ENCODE peak calls at places on chromosomes 1 and 21, in six cellular contexts. One of them, this sample, is unnamed.

GRCh38 chr1:15833069-15833679 is 14.3 kb upstream of the SPEN start:
- DNase-seq in astrocyte of the spinal cord: no peak
- DNase-seq in lower leg skin: peak
- DNase-seq in foreskin fibroblast: peak
- DNase-seq in psoas muscle: peak
- DNase-seq in BE2C: no peak
- DNase-seq in this sample: no peak

GRCh38 chr1:2136836-2137235 is 57.7 kb downstream of the FAAP20 start:
- DNase-seq in astrocyte of the spinal cord: no peak
- DNase-seq in lower leg skin: no peak
- DNase-seq in foreskin fibroblast: no peak
- DNase-seq in psoas muscle: no peak
- DNase-seq in BE2C: no peak
- DNase-seq in this sample: no peak

GRCh38 chr21:35559128-35559831 is 501.0 kb downstream of the SETD4 start:
- DNase-seq in astrocyte of the spinal cord: peak
- DNase-seq in lower leg skin: no peak
- DNase-seq in foreskin fibroblast: peak
- DNase-seq in psoas muscle: no peak
- DNase-seq in BE2C: no peak
- DNase-seq in this sample: no peak

GRCh38 chr1:9421533-9421873 is 117.8 kb upstream of the SLC25A33 start:
- DNase-seq in astrocyte of the spinal cord: no peak
- DNase-seq in lower leg skin: no peak
- DNase-seq in foreskin fibroblast: no peak
- DNase-seq in psoas muscle: no peak
- DNase-seq in BE2C: no peak
- DNase-seq in this sample: no peak

GRCh38 chr1:227725036-227725435 is 10.1 kb downstream of the JMJD4 start:
- DNase-seq in astrocyte of the spinal cord: no peak
- DNase-seq in lower leg skin: no peak
- DNase-seq in foreskin fibroblast: no peak
- DNase-seq in psoas muscle: no peak
- DNase-seq in BE2C: no peak
- DNase-seq in this sample: no peak

GRCh38 chr1:4786061-4786460 is 131.7 kb downstream of the AJAP1 start:
- DNase-seq in astrocyte of the spinal cord: no peak
- DNase-seq in lower leg skin: no peak
- DNase-seq in foreskin fibroblast: no peak
- DNase-seq in psoas muscle: no peak
- DNase-seq in BE2C: no peak
- DNase-seq in this sample: no peak

GRCh38 chr1:245493029-245493428 is 338.2 kb downstream of the KIF26B start:
- DNase-seq in astrocyte of the spinal cord: no peak
- DNase-seq in lower leg skin: no peak
- DNase-seq in foreskin fibroblast: no peak
- DNase-seq in psoas muscle: no peak
- DNase-seq in BE2C: peak
- DNase-seq in this sample: no peak

GRCh38 chr1:182120411-182121258 is 59.1 kb upstream of the ZNF648 start:
- DNase-seq in astrocyte of the spinal cord: peak
- DNase-seq in lower leg skin: no peak
- DNase-seq in foreskin fibroblast: peak
- DNase-seq in psoas muscle: no peak
- DNase-seq in BE2C: no peak
- DNase-seq in this sample: no peak

GRCh38 chr1:178048426-178048825 is 45.5 kb upstream of the RASAL2 start:
- DNase-seq in astrocyte of the spinal cord: no peak
- DNase-seq in lower leg skin: no peak
- DNase-seq in foreskin fibroblast: peak
- DNase-seq in psoas muscle: no peak
- DNase-seq in BE2C: no peak
- DNase-seq in this sample: no peak

GRCh38 chr1:192158181-192158580 is at the start of gene RGS18:
- DNase-seq in astrocyte of the spinal cord: no peak
- DNase-seq in lower leg skin: peak
- DNase-seq in foreskin fibroblast: peak
- DNase-seq in psoas muscle: no peak
- DNase-seq in BE2C: no peak
- DNase-seq in this sample: peak
- H3K4me3 ChIP-seq in astrocyte of the spinal cord: no peak
- H3K4me3 ChIP-seq in lower leg skin: no peak
- H3K4me3 ChIP-seq in foreskin fibroblast: no peak
- H3K4me3 ChIP-seq in psoas muscle: peak
- H3K4me3 ChIP-seq in BE2C: no peak
- H3K4me3 ChIP-seq in this sample: no peak

DNA sequence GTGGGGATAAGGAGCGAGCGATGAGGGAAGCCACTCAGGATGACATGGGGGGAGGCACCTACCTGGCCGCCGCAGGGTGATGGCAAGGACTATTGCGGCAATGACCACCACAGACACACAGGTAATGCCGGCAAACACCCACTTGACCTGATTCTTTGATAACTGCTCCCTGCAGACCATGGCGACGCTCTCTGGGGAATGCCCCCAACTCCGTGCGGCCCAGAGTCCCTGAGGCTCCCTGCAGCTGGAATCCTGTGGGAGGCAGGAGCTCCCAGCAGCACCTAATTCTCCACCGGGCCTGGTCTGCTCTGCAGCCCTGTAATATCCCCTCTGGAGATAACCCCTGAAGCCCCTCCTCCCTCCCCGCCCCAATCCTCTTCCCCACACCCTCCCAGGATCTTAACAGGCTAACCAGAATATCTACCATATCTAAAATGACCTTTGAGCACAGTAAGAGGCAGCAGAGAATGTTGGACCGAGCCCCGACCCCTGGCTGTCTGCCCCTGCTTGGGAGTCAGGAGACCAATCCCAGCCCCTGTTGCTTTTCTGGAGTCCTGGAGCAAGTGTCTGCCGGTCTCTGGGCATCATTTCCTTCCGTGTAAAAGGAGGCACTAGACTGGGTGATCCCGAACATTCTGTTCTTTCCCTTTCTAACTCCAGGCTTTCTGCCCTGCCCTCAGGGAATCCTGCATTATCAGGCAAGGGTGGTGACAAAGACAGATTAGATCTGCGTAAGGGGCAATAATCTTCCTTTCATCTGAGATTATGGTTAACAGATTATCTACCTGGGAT is at the start of gene FAM151A:
- DNase-seq in astrocyte of the spinal cord: no peak
- DNase-seq in lower leg skin: no peak
- DNase-seq in foreskin fibroblast: no peak
- DNase-seq in psoas muscle: no peak
- DNase-seq in BE2C: no peak
- DNase-seq in this sample: no peak
- H3K4me3 ChIP-seq in astrocyte of the spinal cord: no peak
- H3K4me3 ChIP-seq in lower leg skin: no peak
- H3K4me3 ChIP-seq in foreskin fibroblast: no peak
- H3K4me3 ChIP-seq in psoas muscle: no peak
- H3K4me3 ChIP-seq in BE2C: no peak
- H3K4me3 ChIP-seq in this sample: no peak

GRCh38 chr1:21622466-21623315 is 46.5 kb downstream of the RAP1GAP start:
- DNase-seq in astrocyte of the spinal cord: no peak
- DNase-seq in lower leg skin: no peak
- DNase-seq in foreskin fibroblast: peak
- DNase-seq in psoas muscle: no peak
- DNase-seq in BE2C: peak
- DNase-seq in this sample: no peak
- H3K4me3 ChIP-seq in astrocyte of the spinal cord: peak
- H3K4me3 ChIP-seq in lower leg skin: no peak
- H3K4me3 ChIP-seq in foreskin fibroblast: peak
- H3K4me3 ChIP-seq in psoas muscle: no peak
- H3K4me3 ChIP-seq in BE2C: no peak
- H3K4me3 ChIP-seq in this sample: no peak

GRCh38 chr21:38809170-38809878 is 3.6 kb downstream of the ETS2 start:
- DNase-seq in astrocyte of the spinal cord: no peak
- DNase-seq in lower leg skin: no peak
- DNase-seq in foreskin fibroblast: no peak
- DNase-seq in psoas muscle: no peak
- DNase-seq in BE2C: no peak
- DNase-seq in this sample: no peak
- H3K4me3 ChIP-seq in astrocyte of the spinal cord: no peak
- H3K4me3 ChIP-seq in lower leg skin: no peak
- H3K4me3 ChIP-seq in foreskin fibroblast: no peak
- H3K4me3 ChIP-seq in psoas muscle: peak
- H3K4me3 ChIP-seq in BE2C: no peak
- H3K4me3 ChIP-seq in this sample: no peak

This sample was measured in GM12864.